ENCODE peak calls at places on chromosome 1, in five cellular contexts. J is heart left ventricle; U is stomach; W is CD4-positive, alpha-beta T cell; F is Caco-2. T is an unnamed sample.

GRCh38 chr1:87252406-87252805 is 76.3 kb upstream of the LMO4 start:
- DNase-seq in W (no peak), F (no peak), J (no peak), U (no peak), T (no peak)

GRCh38 chr1:165144757-165145397 is 211.6 kb downstream of the LMX1A start:
- DNase-seq in J (peak; percentile 30), U (peak; percentile 56), W (no peak), F (peak; percentile 61), T (no peak)

GRCh38 chr1:111725192-111725591 is 14.0 kb downstream of the INKA2 start:
- DNase-seq in J (peak; percentile 89), U (no peak), F (no peak), W (no peak), T (no peak)

GRCh38 chr1:230778916-230779590 is 31.9 kb downstream of the CAPN9 start:
- DNase-seq in J (no peak), U (no peak), W (no peak), F (no peak), T (no peak)

GRCh38 chr1:115379943-115380342 is 41.9 kb upstream of the NGF start:
- DNase-seq in J (no peak), U (no peak), F (no peak), W (no peak), T (no peak)

GRCh38 chr1:234842726-234843641 is 233.0 kb upstream of the IRF2BP2 start:
- DNase-seq in U (no peak), J (peak; percentile 86), F (no peak), W (peak; percentile 45), T (peak; percentile 41)

GRCh38 chr1:110890474-110891196 is 17.7 kb downstream of the CD53 start:
- DNase-seq in W (no peak), J (no peak), U (no peak), F (no peak), T (no peak)

GRCh38 chr1:229094476-229095311 is 176.2 kb upstream of the RAB4A start:
- DNase-seq in U (no peak), W (no peak), F (no peak), J (no peak), T (no peak)

GRCh38 chr1:28640766-28641165 is 2.1 kb downstream of the TAF12 start:
- DNase-seq in W (no peak), U (no peak), J (no peak), F (peak; percentile 41), T (no peak)

GRCh38 chr1:2855206-2856075 is 53.9 kb upstream of the TTC34 start:
- DNase-seq in F (no peak), W (no peak), J (peak; percentile 2), U (no peak), T (no peak)
- H3K9me3 ChIP-seq in F (no peaks in the 10 kb centered on the region), W (no peaks in the 10 kb centered on the region), J (no peaks in the 10 kb centered on the region), U (no peaks in the 10 kb centered on the region), T (no peaks in the 10 kb centered on the region)

DNA sequence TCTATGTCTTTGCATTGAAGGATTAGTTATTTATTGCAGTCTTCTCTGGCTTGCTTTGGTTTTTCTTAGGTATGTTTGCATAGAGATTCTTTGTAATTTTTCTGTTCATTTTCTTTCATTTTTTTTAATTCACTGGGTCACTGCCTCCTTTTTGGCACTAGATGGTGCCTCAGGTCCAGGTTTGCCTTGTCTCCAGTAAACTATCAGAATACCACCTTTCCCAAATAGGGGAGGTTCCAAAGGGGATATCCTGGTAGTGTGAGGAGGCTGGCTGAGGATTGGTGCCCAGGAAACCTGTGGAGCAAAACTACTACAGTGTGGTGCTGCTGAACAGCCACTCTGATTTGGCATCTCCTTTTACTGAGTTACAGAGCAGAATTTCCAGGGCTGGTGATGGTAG is 257.1 kb downstream of the KCTD3 start:
- DNase-seq in J (no peak), W (no peak), F (no peak), U (no peak), T (no peak)
- H3K9me3 ChIP-seq in J (peaks cover 9% of the 10 kb centered on the region), W (peaks cover 6% of the 10 kb centered on the region), F (peaks cover 5% of the 10 kb centered on the region), U (no peaks in the 10 kb centered on the region), T (no peaks in the 10 kb centered on the region)

GRCh38 chr1:152166966-152167365 is 7.9 kb upstream of the RPTN start:
- DNase-seq in U (no peak), W (no peak), J (no peak), F (no peak), T (no peak)

GRCh38 chr1:152168535-152168868 is 9.5 kb upstream of the RPTN start:
- DNase-seq in F (no peak), J (no peak), U (no peak), W (no peak), T (no peak)

GRCh38 chr1:152170287-152170933 is 11.4 kb upstream of the RPTN start:
- DNase-seq in W (no peak), U (no peak), F (no peak), J (no peak), T (no peak)

GRCh38 chr1:152167835-152168534 is 9.0 kb upstream of the RPTN start:
- DNase-seq in W (no peak), U (no peak), F (peak; percentile 56), J (no peak), T (no peak)

GRCh38 chr1:152169356-152170025 is 10.5 kb upstream of the RPTN start:
- DNase-seq in J (no peak), F (no peak), W (no peak), U (no peak), T (no peak)
- H3K9me3 ChIP-seq in J (no peaks in the 10 kb centered on the region), F (no peaks in the 10 kb centered on the region), W (no peaks in the 10 kb centered on the region), U (no peaks in the 10 kb centered on the region), T (no peaks in the 10 kb centered on the region)

GRCh38 chr1:20073247-20073646 is 3.3 kb downstream of the PLA2G5 start:
- DNase-seq in U (no peak), J (no peak), W (no peak), F (no peak), T (no peak)

GRCh38 chr1:20074046-20074724 is 4.2 kb downstream of the PLA2G5 start:
- DNase-seq in F (no peak), W (no peak), J (no peak), U (no peak), T (no peak)

GRCh38 chr1:20074725-20075171 is 4.8 kb downstream of the PLA2G5 start:
- DNase-seq in W (no peak), U (no peak), F (no peak), J (no peak), T (no peak)

GRCh38 chr1:20071416-20071815 is 1.4 kb downstream of the PLA2G5 start:
- DNase-seq in F (no peak), W (no peak), U (no peak), J (no peak), T (no peak)

DNA sequence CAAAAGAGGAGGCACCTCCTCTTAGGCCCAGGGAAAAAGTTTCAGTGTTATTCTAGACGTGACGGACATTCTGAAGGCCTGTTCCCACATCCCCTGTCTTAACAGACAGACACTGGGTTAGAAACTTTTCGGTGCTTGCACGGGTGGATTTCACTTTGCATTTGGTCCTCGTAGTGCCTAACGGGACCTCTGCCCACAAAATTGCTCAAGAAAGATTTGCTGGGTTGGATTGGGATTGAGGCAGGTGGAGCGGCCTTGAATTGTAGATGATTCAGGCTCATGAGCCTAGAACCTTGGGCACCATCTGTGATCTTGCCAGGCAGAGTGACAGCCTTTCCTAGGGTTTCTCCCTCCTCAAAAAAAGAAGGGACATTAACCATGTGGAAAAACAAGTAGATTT is 2.8 kb downstream of the PLA2G5 start:
- DNase-seq in F (no peak), W (no peak), U (no peak), J (no peak), T (no peak)
- H3K9me3 ChIP-seq in F (no peaks in the 10 kb centered on the region), W (no peaks in the 10 kb centered on the region), U (no peaks in the 10 kb centered on the region), J (no peaks in the 10 kb centered on the region), T (no peaks in the 10 kb centered on the region)

GRCh38 chr1:246577082-246577719 is 10.9 kb downstream of the CNST start:
- DNase-seq in W (no peak), U (no peak), F (no peak), J (no peak), T (no peak)

GRCh38 chr1:246571953-246572352 is 5.7 kb downstream of the CNST start:
- DNase-seq in U (no peak), F (no peak), W (no peak), J (no peak), T (no peak)

GRCh38 chr1:246572795-246573194 is 6.5 kb downstream of the CNST start:
- DNase-seq in F (no peak), U (no peak), W (no peak), J (no peak), T (no peak)

GRCh38 chr1:246576709-246577032 is 10.4 kb downstream of the CNST start:
- DNase-seq in W (no peak), F (no peak), J (no peak), U (no peak), T (no peak)

GRCh38 chr1:246573481-246573880 is 7.2 kb downstream of the CNST start:
- DNase-seq in U (no peak), J (no peak), W (no peak), F (no peak), T (no peak)
- H3K9me3 ChIP-seq in U (no peaks in the 10 kb centered on the region), J (no peaks in the 10 kb centered on the region), W (no peaks in the 10 kb centered on the region), F (no peaks in the 10 kb centered on the region), T (no peaks in the 10 kb centered on the region)

DNA sequence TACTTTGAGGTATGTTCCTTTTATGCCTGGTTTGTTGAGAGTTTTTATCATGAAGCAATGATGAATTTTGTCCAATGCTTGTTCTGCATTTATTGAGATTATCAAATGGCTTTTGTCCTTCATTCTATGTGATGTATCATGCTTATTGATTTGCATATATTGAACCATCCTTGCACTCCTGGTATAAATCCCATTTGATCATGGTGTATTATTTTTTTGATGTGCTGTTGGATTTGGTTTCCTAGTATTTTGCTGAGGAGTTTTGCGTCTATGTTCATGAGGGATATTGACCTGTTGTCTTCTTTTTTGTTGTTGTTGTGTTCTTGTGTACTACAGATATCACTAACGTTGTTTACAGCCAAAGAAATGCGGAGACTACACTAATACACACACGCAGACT is 4.1 kb downstream of the DNAH14 start:
- DNase-seq in J (no peak), W (no peak), U (no peak), F (no peak), T (no peak)
- H3K9me3 ChIP-seq in J (peaks cover 48% of the 10 kb centered on the region), W (peaks cover 37% of the 10 kb centered on the region), U (peaks cover 10% of the 10 kb centered on the region), F (peaks cover 33% of the 10 kb centered on the region), T (peaks cover 8% of the 10 kb centered on the region)

DNA sequence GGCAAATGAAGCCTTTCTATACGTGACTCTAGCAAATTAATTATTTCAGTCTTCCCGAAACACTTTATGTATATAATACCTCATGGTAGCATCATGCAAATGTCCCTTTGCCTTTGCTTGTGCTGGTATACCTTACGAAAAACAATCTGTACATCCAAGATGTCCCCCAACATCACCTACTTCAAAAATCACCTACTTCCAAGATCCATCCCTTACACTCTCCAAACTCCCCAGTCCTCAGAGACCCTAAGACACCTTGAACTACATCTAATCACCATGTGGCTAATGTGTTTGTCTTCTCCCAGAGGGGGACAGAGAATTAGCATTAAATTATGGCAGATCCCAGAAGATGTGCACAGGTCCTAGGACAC is 46.5 kb upstream of the CRNN start:
- DNase-seq in J (no peak), F (no peak), W (no peak), U (no peak), T (no peak)
- H3K9me3 ChIP-seq in J (no peaks in the 10 kb centered on the region), F (peaks cover 3% of the 10 kb centered on the region), W (no peaks in the 10 kb centered on the region), U (no peaks in the 10 kb centered on the region), T (no peaks in the 10 kb centered on the region)

DNA sequence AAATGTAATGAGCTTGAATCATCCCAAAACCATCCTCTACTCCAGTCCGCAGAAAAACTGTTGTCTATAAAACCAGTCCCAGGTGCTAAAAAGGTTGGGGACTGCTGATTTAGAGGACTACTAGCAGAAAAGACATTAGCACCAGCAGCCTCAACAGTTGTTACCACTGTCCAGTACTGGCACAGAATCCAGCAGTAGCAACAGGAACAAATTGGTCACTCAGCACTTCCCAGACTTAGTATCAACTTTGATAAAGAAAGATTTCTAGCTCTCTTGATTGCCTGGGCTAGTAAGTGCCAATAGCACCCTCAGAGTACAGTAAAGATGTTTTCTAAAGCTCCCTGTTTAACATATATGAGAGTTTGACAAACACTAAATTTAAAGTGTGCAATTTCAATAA is 127.9 kb downstream of the FAF1 start:
- DNase-seq in U (no peak), J (no peak), W (no peak), F (no peak), T (no peak)
- H3K9me3 ChIP-seq in U (no peaks in the 10 kb centered on the region), J (no peaks in the 10 kb centered on the region), W (no peaks in the 10 kb centered on the region), F (peaks cover 3% of the 10 kb centered on the region), T (no peaks in the 10 kb centered on the region)

T was measured in T-helper 17 cell.